ENCODE peak calls at places on chromosomes 2 and 18, in eight cellular contexts. S, W, I, J, T, R, F and M are unnamed samples.
A peak's percentile ranks its signal among the peaks of the same experiment; 100 is the strongest.

GRCh38 chr18:46067431-46068007 is 4.5 kb downstream of the PSTPIP2 start:
- ATAC-seq in S (peak; percentile 58), I (peak; percentile 39), W (peak; percentile 37), T (no peak), R (no peak), J (peak; percentile 33), F (no peak), M (no peak)

GRCh38 chr2:96729748-96730147 is 10.1 kb downstream of the LMAN2L start:
- ATAC-seq in W (no peak), I (no peak), R (no peak), S (no peak), T (no peak), F (no peak), J (no peak), M (no peak)

GRCh38 chr2:160459543-160460332 is 33.9 kb downstream of the RBMS1 start:
- ATAC-seq in W (no peak), I (no peak), R (peak; percentile 65), T (no peak), S (no peak), F (no peak), J (peak; percentile 59), M (no peak)

GRCh38 chr2:168583064-168583709 is 127.1 kb downstream of the CERS6 start:
- ATAC-seq in T (no peak), J (no peak), I (peak; percentile 69), F (no peak), W (no peak), S (no peak), R (no peak), M (no peak)

GRCh38 chr2:237727363-237727762 is 71.2 kb upstream of the RBM44 start:
- ATAC-seq in F (no peak), J (no peak), T (no peak), I (peak; percentile 49), R (no peak), W (no peak), S (no peak), M (no peak)

GRCh38 chr18:11283531-11284071 is 134.2 kb upstream of the PIEZO2 start:
- ATAC-seq in W (no peak), J (peak; percentile 74), F (no peak), R (no peak), S (no peak), I (no peak), T (no peak), M (no peak)

GRCh38 chr2:162908567-162908966 is 70.0 kb upstream of the KCNH7 start:
- ATAC-seq in R (peak; percentile 87), F (no peak), W (no peak), T (no peak), S (no peak), J (no peak), I (no peak), M (no peak)

GRCh38 chr2:890214-890613 is 60.4 kb upstream of the SNTG2 start:
- ATAC-seq in I (no peak), J (no peak), R (no peak), W (no peak), T (no peak), F (no peak), S (no peak), M (no peak)

GRCh38 chr2:127169066-127169660 is 50.9 kb downstream of the CYP27C1 start:
- ATAC-seq in J (no peak), S (no peak), T (no peak), F (no peak), W (no peak), R (no peak), I (no peak), M (no peak)

GRCh38 chr2:24917086-24917485 is 3.0 kb downstream of the ADCY3 start:
- ATAC-seq in R (no peak), I (peak; percentile 74), W (no peak), F (no peak), T (no peak), J (no peak), S (no peak), M (no peak)

GRCh38 chr2:55163895-55164509 is 68.1 kb downstream of the CLHC1 start:
- ATAC-seq in S (no peak), F (peak; percentile 41), R (no peak), J (no peak), W (no peak), I (no peak), T (no peak), M (no peak)

GRCh38 chr18:24019641-24020331 is 5.2 kb downstream of the TTC39C start:
- ATAC-seq in R (no peak), F (no peak), S (no peak), I (peak; percentile 73), W (no peak), T (no peak), J (no peak), M (no peak)

GRCh38 chr2:230947908-230948365 is 22.9 kb upstream of the GPR55 start:
- ATAC-seq in S (no peak), R (no peak), J (no peak), W (no peak), F (no peak), T (no peak), I (peak; percentile 49), M (no peak)

GRCh38 chr2:48790407-48791170 is 35.1 kb upstream of the LHCGR start:
- ATAC-seq in F (no peak), T (no peak), J (no peak), W (no peak), S (no peak), I (no peak), R (peak; percentile 59), M (no peak)

GRCh38 chr2:169767243-169767888 is 31.3 kb upstream of the SSB start:
- ATAC-seq in F (peak; percentile 57), I (peak; percentile 79), J (peak; percentile 64), R (peak; percentile 59), T (peak; percentile 75), W (peak; percentile 70), S (peak; percentile 85), M (no peak)

GRCh38 chr2:212905640-212906201 is 245.7 kb downstream of the IKZF2 start:
- ATAC-seq in W (no peak), R (no peak), F (peak; percentile 51), I (no peak), S (no peak), J (no peak), T (no peak), M (no peak)

GRCh38 chr18:62118324-62118723 is 68.5 kb downstream of the PIGN start:
- ATAC-seq in W (no peak), F (no peak), S (no peak), R (no peak), I (no peak), J (no peak), T (no peak), M (no peak)

DNA sequence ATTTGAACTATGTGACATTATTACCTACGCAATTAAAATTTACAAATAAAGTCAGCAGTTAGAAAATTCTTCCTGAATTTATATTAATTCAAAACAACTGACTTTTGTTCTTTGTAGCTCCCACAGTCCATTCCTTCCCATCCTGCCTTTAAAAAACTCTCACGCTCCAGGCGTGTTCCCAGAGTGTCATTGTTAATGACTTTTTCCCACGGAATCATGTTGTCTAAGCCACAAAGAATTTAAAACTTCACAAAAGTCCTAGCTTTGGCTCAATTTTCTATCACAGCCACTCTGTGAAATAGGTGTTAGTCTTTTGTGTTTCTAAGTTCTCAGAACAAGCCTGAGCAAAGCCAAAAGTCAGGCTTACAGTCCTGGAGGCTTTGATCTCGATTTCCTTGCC is 26.5 kb downstream of the SLC1A4 start:
- ATAC-seq in W (no peak), R (no peak), I (no peak), T (no peak), J (no peak), S (no peak), F (no peak), M (no peak)
- TF ChIP-seq POLR2AphosphoS5 in W (no peak), R (no peak), I (no peak), T (no peak), J (no peak), S (no peak), F (no peak), M (no peak)

GRCh38 chr18:80246656-80247402 is 485 bp downstream of the PARD6G start:
- ATAC-seq in R (peak; percentile 82), F (no peak), J (peak; percentile 51), S (peak; percentile 52), W (peak; percentile 62), I (peak; percentile 49), T (peak; percentile 38), M (peak; percentile 20)

GRCh38 chr18:80244956-80245730 is 2.2 kb downstream of the PARD6G start:
- ATAC-seq in J (peak; percentile 11), R (no peak), I (peak; percentile 26), S (no peak), F (peak; percentile 12), T (peak; percentile 29), W (no peak), M (no peak)

GRCh38 chr18:80249217-80250093 is 2.1 kb upstream of the PARD6G start:
- ATAC-seq in F (no peak), R (no peak), T (no peak), S (no peak), I (no peak), W (no peak), J (no peak), M (no peak)

GRCh38 chr18:80245781-80246655 is 1.3 kb downstream of the PARD6G start:
- ATAC-seq in S (no peak), W (peak; percentile 34), F (no peak), R (peak; percentile 69), T (no peak), J (peak; percentile 47), I (peak; percentile 16), M (no peak)

DNA sequence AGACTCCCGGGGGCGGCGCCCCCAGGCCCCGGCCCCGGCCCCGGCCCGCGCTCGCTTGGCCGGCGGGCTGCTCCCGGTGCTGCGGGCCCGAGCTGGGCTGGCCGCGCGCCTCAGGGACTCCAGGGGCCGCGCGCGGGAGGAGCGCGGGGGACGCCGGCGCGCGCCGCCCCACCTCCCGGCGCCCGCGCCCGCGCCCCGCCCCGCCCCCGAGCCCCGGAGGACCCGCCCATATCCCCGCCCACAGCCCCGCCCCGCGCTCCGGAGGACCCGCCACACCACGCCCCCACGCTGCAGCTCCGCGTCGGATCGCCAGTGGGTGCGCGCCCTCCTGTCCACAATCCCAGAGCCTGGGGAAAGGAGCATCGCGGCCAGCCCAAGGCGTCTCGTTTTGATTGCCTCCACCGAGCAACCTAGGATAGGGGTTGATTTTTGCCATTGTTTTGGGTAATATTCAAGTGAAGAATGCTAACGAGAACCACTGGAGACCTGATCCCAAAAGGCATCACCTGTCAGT is at the start of gene PARD6G:
- ATAC-seq in J (peak; percentile 63), S (peak; percentile 94), W (peak; percentile 85), R (peak; percentile 37), I (peak; percentile 67), F (peak; percentile 83), T (peak; percentile 89), M (peak; percentile 93)
- TF ChIP-seq POLR2AphosphoS5 in J (no peak), S (no peak), W (peak; percentile 53), R (no peak), I (no peak), F (no peak), T (no peak), M (no peak)

GRCh38 chr2:238970553-238971081 is 122.7 kb downstream of the TWIST2 start:
- ATAC-seq in I (peak; percentile 96), S (peak; percentile 96), W (peak; percentile 93), J (peak; percentile 92), R (peak; percentile 87), F (peak; percentile 86), T (peak; percentile 63), M (peak; percentile 64)
- TF ChIP-seq POLR2AphosphoS5 in I (no peak), S (no peak), W (no peak), J (no peak), R (no peak), F (no peak), T (no peak), M (no peak)

DNA sequence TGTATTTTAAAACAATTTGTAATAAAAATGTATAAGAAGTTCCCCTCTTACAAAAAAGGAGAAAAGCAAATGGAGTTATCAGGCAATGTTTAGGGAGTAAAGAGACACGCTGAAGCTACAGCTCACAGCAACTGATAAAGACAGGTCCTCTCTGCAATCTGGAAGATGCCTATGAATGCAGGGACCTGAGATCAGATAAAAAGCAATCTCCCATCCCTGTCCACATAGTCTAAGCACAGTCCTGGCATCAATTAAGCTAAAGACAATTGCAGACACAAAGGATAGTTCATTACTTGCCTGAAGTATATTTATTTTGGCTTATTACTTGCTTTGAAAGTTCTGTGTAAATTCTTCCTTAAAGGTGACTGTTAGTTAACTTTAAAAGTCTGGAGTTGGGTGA is 5.0 kb downstream of the EIF2AK3 start:
- ATAC-seq in J (no peak), W (no peak), I (no peak), S (no peak), T (no peak), R (no peak), F (no peak), M (no peak)
- TF ChIP-seq POLR2AphosphoS5 in J (no peak), W (no peak), I (no peak), S (no peak), T (no peak), R (no peak), F (no peak), M (no peak)